ENCODE peak calls at places on chromosomes 6 and 20, in five cellular contexts. U is aorta; F is AG08396; G is thoracic aorta; Q is stimulated activated CD4-positive, alpha-beta T cell treated with anti-CD3 and anti-CD28 coated beads, TNF-alpha, amount 100 ng/mL, for 4 hours. P is an unnamed sample.

GRCh38 chr6:139698526-139699182 is 324.2 kb upstream of the CITED2 start:
- DNase-seq in G (no peak), Q (no peak), F (no peak), U (no peak), P (no peak)

GRCh38 chr6:155263373-155264063 is at the start of gene CLDN20:
- DNase-seq in Q (no peak), F (no peak), U (no peak), G (no peak), P (no peak)

GRCh38 chr6:143634486-143634885 is 43.3 kb upstream of the PHACTR2 start:
- DNase-seq in G (no peak), F (peak), Q (no peak), U (no peak), P (no peak)

GRCh38 chr20:57264908-57265648 is 1.4 kb downstream of the BMP7 start:
- DNase-seq in Q (no peak), U (no peak), G (no peak), F (no peak), P (no peak)

GRCh38 chr6:42038811-42039408 is 11.4 kb upstream of the TAF8 start:
- DNase-seq in U (no peak), F (no peak), G (no peak), Q (no peak), P (no peak)

GRCh38 chr6:117138407-117138806 is 127.0 kb upstream of the VGLL2 start:
- DNase-seq in Q (no peak), U (no peak), G (no peak), F (no peak), P (no peak)

GRCh38 chr6:8435093-8435844 is at the start of gene SLC35B3:
- DNase-seq in F (peak), Q (peak), U (peak), G (peak), P (peak)

GRCh38 chr6:163151212-163151611 is 263.3 kb upstream of the QKI start:
- DNase-seq in Q (no peak), F (no peak), G (no peak), U (no peak), P (peak)

GRCh38 chr6:5713519-5713918 is 293.2 kb downstream of the NRN1 start:
- DNase-seq in Q (no peak), U (no peak), G (no peak), F (no peak), P (no peak)

GRCh38 chr20:23230766-23231385 is 119.7 kb upstream of the NXT1 start:
- DNase-seq in F (no peak), G (no peak), Q (no peak), U (no peak), P (no peak)

GRCh38 chr6:157379656-157380457 is 1.1 kb upstream of the ZDHHC14 start:
- DNase-seq in U (peak), F (peak), Q (peak), G (peak), P (peak)

GRCh38 chr20:38857703-38858102 is 52.2 kb downstream of the PPP1R16B start:
- DNase-seq in U (no peak), Q (no peak), G (no peak), F (no peak), P (no peak)

GRCh38 chr6:43895656-43896055 is 125.6 kb downstream of the VEGFA start:
- DNase-seq in G (no peak), Q (no peak), U (no peak), F (no peak), P (no peak)

GRCh38 chr6:116363759-116364158 is 7.0 kb upstream of the DSE start:
- DNase-seq in G (no peak), Q (no peak), F (peak), U (no peak), P (no peak)

GRCh38 chr20:44222969-44223368 is 12.4 kb upstream of the OSER1 start:
- DNase-seq in F (no peak), G (no peak), Q (no peak), U (no peak), P (no peak)

GRCh38 chr20:6959900-6960312 is 192.4 kb downstream of the BMP2 start:
- DNase-seq in U (no peak), G (no peak), Q (no peak), F (no peak), P (no peak)

GRCh38 chr6:1837868-1838267 is 228.2 kb downstream of the FOXC1 start:
- DNase-seq in Q (no peak), F (no peak), U (no peak), G (no peak), P (no peak)

GRCh38 chr20:41871063-41871462 is 252.9 kb upstream of the CHD6 start:
- DNase-seq in U (no peak), Q (no peak), F (no peak), G (no peak), P (no peak)